ENCODE peak calls at places on chromosome 16, in five cellular contexts. X is AG10803; K is cardiac muscle cell; T is AG08396; J is activated CD8-positive, alpha-beta memory T cell treated with anti-CD3 and anti-CD28 coated beads, Interleukin-2, amount 10 ng/mL, durations not matched to agents 7 days and 5 days. R is an unnamed sample.

GRCh38 chr16:27223226-27223610 is 19.9 kb downstream of the KDM8 start:
- DNase-seq in J (no peak), K (no peak), T (no peak), X (no peak), R (no peak)

GRCh38 chr16:57470683-57471082 is 8.2 kb downstream of the POLR2C start:
- DNase-seq in X (no peak), K (peak), T (no peak), J (no peak), R (no peak)

GRCh38 chr16:75614247-75614897 is 8.7 kb downstream of the ADAT1 start:
- DNase-seq in J (no peak), X (peak), T (no peak), K (peak), R (no peak)

GRCh38 chr16:69106491-69107291 is 1.2 kb downstream of the HAS3 start:
- DNase-seq in K (peak), J (no peak), T (peak), X (no peak), R (no peak)

GRCh38 chr16:15523092-15523541 is 88.7 kb downstream of the BMERB1 start:
- DNase-seq in T (no peak), X (no peak), J (no peak), K (no peak), R (peak)

GRCh38 chr16:56115817-56116576 is 75.3 kb upstream of the GNAO1 start:
- DNase-seq in J (no peak), T (no peak), X (peak), K (no peak), R (no peak)

GRCh38 chr16:69182730-69183416 is 4.1 kb upstream of the SNTB2 start:
- DNase-seq in T (no peak), X (no peak), K (no peak), J (no peak), R (no peak)

GRCh38 chr16:72371307-72372081 is 199.5 kb upstream of the PMFBP1 start:
- DNase-seq in T (no peak), X (peak), J (no peak), K (peak), R (no peak)

GRCh38 chr16:69325784-69326171 is 4.6 kb downstream of the PDF start:
- DNase-seq in X (no peak), K (no peak), J (no peak), T (no peak), R (no peak)

GRCh38 chr16:19914877-19915276 is 30.2 kb upstream of the GPRC5B start:
- DNase-seq in T (no peak), J (no peak), X (no peak), K (no peak), R (no peak)

GRCh38 chr16:47262938-47263337 is 119.2 kb upstream of the NETO2 start:
- DNase-seq in X (no peak), T (no peak), J (no peak), K (no peak), R (no peak)

GRCh38 chr16:65071371-65072311 is 50.2 kb downstream of the CDH11 start:
- DNase-seq in K (no peak), X (peak), J (no peak), T (peak), R (no peak)

GRCh38 chr16:25713785-25714570 is 22.2 kb downstream of the HS3ST4 start:
- DNase-seq in J (no peak), K (no peak), T (no peak), X (no peak), R (no peak)

GRCh38 chr16:89555780-89556179 is 4.7 kb upstream of the RPL13 start:
- DNase-seq in K (no peak), J (no peak), T (no peak), X (no peak), R (no peak)

GRCh38 chr16:2015117-2015946 is 4.3 kb upstream of the NPW start:
- DNase-seq in J (no peak), X (no peak), K (no peak), T (no peak), R (no peak)

R was measured in NCI-H2029 treated with DMSO at 0.1 percent for 48 hours.